ENCODE peak calls at places on chromosome 21, in ten cellular contexts. O is T-helper 17 cell; L is lower lobe of right lung; N is bronchial epithelial cell; K is Calu3; U is stomach; M is activated T-helper 9 cell treated with anti-CD3 and anti-CD28 coated beads, Interleukin-2, amount 50 U/mL, for 16 hours; P is ureter; E is GM13977; Q is prostate gland. R is an unnamed sample.

GRCh38 chr21:17900990-17901385 is 81.8 kb upstream of the C21orf91 start:
- DNase-seq in O (no peak), L (no peak), N (no peak), K (no peak), U (no peak), M (no peak), P (no peak), E (no peak), Q (no peak), R (no peak)

GRCh38 chr21:26366781-26367180 is 196.2 kb upstream of the APP start:
- DNase-seq in O (no peak), L (no peak), N (peak), K (no peak), U (no peak), M (no peak), P (no peak), E (no peak), Q (no peak), R (no peak)

GRCh38 chr21:26136686-26137085 is 33.9 kb downstream of the APP start:
- DNase-seq in O (no peak), L (no peak), N (no peak), K (no peak), U (no peak), M (no peak), P (no peak), E (peak), Q (no peak), R (no peak)

GRCh38 chr21:38443110-38443509 is 55.2 kb downstream of the ERG start:
- DNase-seq in O (no peak), L (no peak), N (no peak), K (no peak), U (no peak), M (no peak), P (no peak), E (no peak), Q (no peak), R (no peak)

GRCh38 chr21:46022551-46023107 is 41.1 kb downstream of the COL6A1 start:
- DNase-seq in O (no peak), L (no peak), N (no peak), K (no peak), U (no peak), M (no peak), P (peak), E (no peak), Q (no peak), R (no peak)

GRCh38 chr21:37071561-37072238 is 1.2 kb downstream of the PIGP start:
- DNase-seq in O (no peak), L (peak), N (peak), K (peak), U (peak), M (no peak), P (peak), E (peak), Q (peak), R (no peak)

GRCh38 chr21:15007716-15008296 is 57.0 kb downstream of the NRIP1 start:
- DNase-seq in O (no peak), L (no peak), N (no peak), K (no peak), U (no peak), M (no peak), P (no peak), E (no peak), Q (no peak), R (no peak)

GRCh38 chr21:45016491-45017375 is 57.6 kb upstream of the ADARB1 start:
- DNase-seq in O (no peak), L (no peak), N (no peak), K (no peak), U (no peak), M (no peak), P (no peak), E (no peak), Q (no peak), R (no peak)

GRCh38 chr21:25907573-25908275 is 173.0 kb downstream of the GABPA start:
- DNase-seq in O (no peak), L (no peak), N (no peak), K (no peak), U (peak), M (no peak), P (no peak), E (no peak), Q (no peak), R (no peak)

GRCh38 chr21:34202553-34203332 is 129.4 kb downstream of the MRPS6 start:
- DNase-seq in O (no peak), L (peak), N (no peak), K (no peak), U (no peak), M (no peak), P (peak), E (peak), Q (no peak), R (peak)

GRCh38 chr21:26112979-26113378 is 57.6 kb downstream of the APP start:
- DNase-seq in O (no peak), L (no peak), N (no peak), K (no peak), U (no peak), M (no peak), P (no peak), E (no peak), Q (no peak), R (no peak)

GRCh38 chr21:14617040-14617393 is 70.9 kb upstream of the SAMSN1 start:
- DNase-seq in O (no peak), L (no peak), N (no peak), K (no peak), U (no peak), M (no peak), P (no peak), E (no peak), Q (no peak), R (no peak)

GRCh38 chr21:37424987-37425386 is 58.4 kb downstream of the DYRK1A start:
- DNase-seq in O (no peak), L (no peak), N (no peak), K (no peak), U (no peak), M (no peak), P (no peak), E (no peak), Q (no peak), R (no peak)

GRCh38 chr21:34129039-34129891 is 55.9 kb downstream of the MRPS6 start:
- DNase-seq in O (peak), L (no peak), N (peak), K (no peak), U (peak), M (peak), P (no peak), E (no peak), Q (peak), R (peak)

GRCh38 chr21:43772368-43772870 is 3.7 kb downstream of the CSTB start:
- DNase-seq in O (no peak), L (no peak), N (no peak), K (no peak), U (no peak), M (no peak), P (no peak), E (no peak), Q (no peak), R (no peak)

GRCh38 chr21:15003463-15004135 is 61.2 kb downstream of the NRIP1 start:
- DNase-seq in O (no peak), L (no peak), N (no peak), K (no peak), U (no peak), M (no peak), P (no peak), E (no peak), Q (no peak), R (no peak)

GRCh38 chr21:42654179-42654912 is 925 bp downstream of the PDE9A start:
- DNase-seq in O (no peak), L (peak), N (no peak), K (peak), U (no peak), M (no peak), P (no peak), E (peak), Q (no peak), R (peak)

GRCh38 chr21:40512590-40512989 is 334.4 kb downstream of the DSCAM start:
- DNase-seq in O (no peak), L (no peak), N (no peak), K (no peak), U (no peak), M (no peak), P (no peak), E (no peak), Q (no peak), R (no peak)

GRCh38 chr21:38806153-38806941 is 618 bp downstream of the ETS2 start:
- DNase-seq in O (no peak), L (peak), N (no peak), K (no peak), U (no peak), M (peak), P (peak), E (peak), Q (no peak), R (peak)

GRCh38 chr21:42850866-42851391 is 28.4 kb downstream of the WDR4 start:
- DNase-seq in O (no peak), L (no peak), N (no peak), K (peak), U (peak), M (no peak), P (no peak), E (peak), Q (no peak), R (peak)

GRCh38 chr21:27735699-27736098 is 768.8 kb upstream of the ADAMTS5 start:
- DNase-seq in O (no peak), L (no peak), N (no peak), K (no peak), U (no peak), M (no peak), P (no peak), E (no peak), Q (no peak), R (no peak)

GRCh38 chr21:44013380-44014088 is 1.4 kb downstream of the TRAPPC10 start:
- DNase-seq in O (peak), L (no peak), N (no peak), K (no peak), U (no peak), M (peak), P (no peak), E (peak), Q (no peak), R (peak)

GRCh38 chr21:38250991-38251418 is 5.8 kb upstream of the KCNJ15 start:
- DNase-seq in O (no peak), L (no peak), N (no peak), K (no peak), U (no peak), M (no peak), P (no peak), E (no peak), Q (no peak), R (no peak)

GRCh38 chr21:17461582-17461981 is 51.3 kb upstream of the CXADR start:
- DNase-seq in O (no peak), L (no peak), N (peak), K (peak), U (no peak), M (no peak), P (no peak), E (no peak), Q (no peak), R (no peak)

GRCh38 chr21:43731891-43732711 is 13.2 kb downstream of the PDXK start:
- DNase-seq in O (no peak), L (no peak), N (no peak), K (no peak), U (no peak), M (no peak), P (no peak), E (no peak), Q (no peak), R (no peak)

GRCh38 chr21:26199471-26199870 is 28.9 kb upstream of the APP start:
- DNase-seq in O (no peak), L (no peak), N (peak), K (no peak), U (no peak), M (no peak), P (no peak), E (no peak), Q (no peak), R (no peak)

GRCh38 chr21:36589352-36589971 is 109.5 kb upstream of the SIM2 start:
- DNase-seq in O (no peak), L (peak), N (peak), K (peak), U (peak), M (no peak), P (peak), E (peak), Q (no peak), R (peak)

GRCh38 chr21:32771134-32771523 is 426 bp downstream of the PAXBP1 start:
- DNase-seq in O (peak), L (peak), N (peak), K (peak), U (peak), M (peak), P (peak), E (peak), Q (peak), R (peak)

GRCh38 chr21:39037807-39038405 is 145.3 kb downstream of the PSMG1 start:
- DNase-seq in O (no peak), L (no peak), N (peak), K (no peak), U (no peak), M (no peak), P (no peak), E (no peak), Q (no peak), R (no peak)

GRCh38 chr21:17775431-17776126 is 43.6 kb downstream of the C21orf91 start:
- DNase-seq in O (peak), L (peak), N (no peak), K (no peak), U (no peak), M (peak), P (no peak), E (no peak), Q (no peak), R (no peak)

GRCh38 chr21:38242036-38242435 is 14.8 kb upstream of the KCNJ15 start:
- DNase-seq in O (no peak), L (no peak), N (no peak), K (no peak), U (no peak), M (no peak), P (no peak), E (no peak), Q (no peak), R (no peak)

GRCh38 chr21:28089599-28090421 is 902.9 kb downstream of the LTN1 start:
- DNase-seq in O (no peak), L (no peak), N (peak), K (peak), U (no peak), M (no peak), P (no peak), E (no peak), Q (no peak), R (no peak)

GRCh38 chr21:26801524-26801923 is 43.7 kb downstream of the ADAMTS1 start:
- DNase-seq in O (no peak), L (no peak), N (no peak), K (no peak), U (no peak), M (no peak), P (no peak), E (no peak), Q (no peak), R (no peak)

GRCh38 chr21:43858806-43859648 is 6.0 kb upstream of the AGPAT3 start:
- DNase-seq in O (no peak), L (no peak), N (no peak), K (no peak), U (no peak), M (no peak), P (no peak), E (no peak), Q (no peak), R (no peak)

GRCh38 chr21:45154511-45155508 is 80.4 kb downstream of the ADARB1 start:
- DNase-seq in O (no peak), L (no peak), N (peak), K (no peak), U (peak), M (no peak), P (peak), E (no peak), Q (no peak), R (no peak)

GRCh38 chr21:27569091-27569490 is 602.2 kb upstream of the ADAMTS5 start:
- DNase-seq in O (no peak), L (no peak), N (no peak), K (no peak), U (no peak), M (no peak), P (no peak), E (no peak), Q (no peak), R (no peak)

GRCh38 chr21:42684109-42684916 is 30.9 kb downstream of the PDE9A start:
- DNase-seq in O (peak), L (no peak), N (no peak), K (no peak), U (no peak), M (peak), P (no peak), E (no peak), Q (no peak), R (no peak)

GRCh38 chr21:35202431-35202830 is 153.3 kb upstream of the RUNX1 start:
- DNase-seq in O (no peak), L (no peak), N (peak), K (no peak), U (no peak), M (no peak), P (no peak), E (no peak), Q (no peak), R (no peak)

R was measured in endothelial cell.